ENCODE peak calls at places on chromosomes 3 and 15, in six cellular contexts. One of them, this sample, is unnamed.

GRCh38 chr3:130384547-130384946 is 39.1 kb downstream of the COL6A5 start:
- DNase-seq in transverse colon: no peak
- DNase-seq in sigmoid colon: no peak
- DNase-seq in breast epithelium: no peak
- DNase-seq in stomach: no peak
- DNase-seq in spleen: no peak
- DNase-seq in this sample: no peak

GRCh38 chr15:90868261-90868689 is at the start of gene FURIN:
- DNase-seq in transverse colon: peak
- DNase-seq in sigmoid colon: no peak
- DNase-seq in breast epithelium: no peak
- DNase-seq in stomach: no peak
- DNase-seq in spleen: no peak
- DNase-seq in this sample: no peak

GRCh38 chr3:66452247-66453040 is 48.4 kb downstream of the LRIG1 start:
- DNase-seq in transverse colon: no peak
- DNase-seq in sigmoid colon: no peak
- DNase-seq in breast epithelium: no peak
- DNase-seq in stomach: no peak
- DNase-seq in spleen: no peak
- DNase-seq in this sample: no peak

GRCh38 chr15:85129881-85130280 is 148.2 kb downstream of the PDE8A start:
- DNase-seq in transverse colon: no peak
- DNase-seq in sigmoid colon: no peak
- DNase-seq in breast epithelium: no peak
- DNase-seq in stomach: no peak
- DNase-seq in spleen: no peak
- DNase-seq in this sample: no peak

GRCh38 chr15:58877999-58878825 is 55.3 kb downstream of the SLTM start:
- DNase-seq in transverse colon: no peak
- DNase-seq in sigmoid colon: no peak
- DNase-seq in breast epithelium: no peak
- DNase-seq in stomach: no peak
- DNase-seq in spleen: no peak
- DNase-seq in this sample: no peak

GRCh38 chr3:69116897-69117296 is 5.5 kb downstream of the LMOD3 start:
- DNase-seq in transverse colon: no peak
- DNase-seq in sigmoid colon: no peak
- DNase-seq in breast epithelium: no peak
- DNase-seq in stomach: peak
- DNase-seq in spleen: no peak
- DNase-seq in this sample: no peak

GRCh38 chr15:98943609-98944111 is 63.9 kb downstream of the PGPEP1L start:
- DNase-seq in transverse colon: peak
- DNase-seq in sigmoid colon: no peak
- DNase-seq in breast epithelium: no peak
- DNase-seq in stomach: no peak
- DNase-seq in spleen: peak
- DNase-seq in this sample: no peak

GRCh38 chr3:58386966-58387365 is 46.7 kb downstream of the PDHB start:
- DNase-seq in transverse colon: peak
- DNase-seq in sigmoid colon: no peak
- DNase-seq in breast epithelium: no peak
- DNase-seq in stomach: peak
- DNase-seq in spleen: no peak
- DNase-seq in this sample: peak

GRCh38 chr15:57915827-57916531 is 149.5 kb downstream of the ALDH1A2 start:
- DNase-seq in transverse colon: no peak
- DNase-seq in sigmoid colon: no peak
- DNase-seq in breast epithelium: no peak
- DNase-seq in stomach: no peak
- DNase-seq in spleen: no peak
- DNase-seq in this sample: no peak

GRCh38 chr3:177337548-177338331 is 140.5 kb upstream of the TBL1XR1 start:
- DNase-seq in transverse colon: no peak
- DNase-seq in sigmoid colon: no peak
- DNase-seq in breast epithelium: no peak
- DNase-seq in stomach: no peak
- DNase-seq in spleen: no peak
- DNase-seq in this sample: no peak

GRCh38 chr3:99607151-99607550 is 31.2 kb upstream of the COL8A1 start:
- DNase-seq in transverse colon: no peak
- DNase-seq in sigmoid colon: no peak
- DNase-seq in breast epithelium: no peak
- DNase-seq in stomach: no peak
- DNase-seq in spleen: no peak
- DNase-seq in this sample: no peak

GRCh38 chr3:105387122-105387751 is 20.5 kb downstream of the ALCAM start:
- DNase-seq in transverse colon: no peak
- DNase-seq in sigmoid colon: no peak
- DNase-seq in breast epithelium: no peak
- DNase-seq in stomach: no peak
- DNase-seq in spleen: no peak
- DNase-seq in this sample: no peak

GRCh38 chr15:67803996-67804843 is 21.1 kb upstream of the SKOR1 start:
- DNase-seq in transverse colon: no peak
- DNase-seq in sigmoid colon: no peak
- DNase-seq in breast epithelium: no peak
- DNase-seq in stomach: no peak
- DNase-seq in spleen: peak
- DNase-seq in this sample: peak

GRCh38 chr3:101182734-101183133 is 137.6 kb downstream of the IMPG2 start:
- DNase-seq in transverse colon: no peak
- DNase-seq in sigmoid colon: no peak
- DNase-seq in breast epithelium: no peak
- DNase-seq in stomach: no peak
- DNase-seq in spleen: no peak
- DNase-seq in this sample: no peak

GRCh38 chr3:97863025-97863424 is 41.2 kb downstream of the CRYBG3 start:
- DNase-seq in transverse colon: no peak
- DNase-seq in sigmoid colon: no peak
- DNase-seq in breast epithelium: no peak
- DNase-seq in stomach: no peak
- DNase-seq in spleen: no peak
- DNase-seq in this sample: no peak

GRCh38 chr15:72319985-72320671 is at the start of gene CELF6:
- DNase-seq in transverse colon: peak
- DNase-seq in sigmoid colon: peak
- DNase-seq in breast epithelium: peak
- DNase-seq in stomach: peak
- DNase-seq in spleen: peak
- DNase-seq in this sample: peak

GRCh38 chr15:82882250-82882928 is 70.1 kb downstream of the HOMER2 start:
- DNase-seq in transverse colon: no peak
- DNase-seq in sigmoid colon: no peak
- DNase-seq in breast epithelium: no peak
- DNase-seq in stomach: no peak
- DNase-seq in spleen: no peak
- DNase-seq in this sample: no peak

GRCh38 chr15:74129411-74130088 is 836 bp upstream of the ISLR2 start:
- DNase-seq in transverse colon: no peak
- DNase-seq in sigmoid colon: no peak
- DNase-seq in breast epithelium: no peak
- DNase-seq in stomach: no peak
- DNase-seq in spleen: peak
- DNase-seq in this sample: peak

GRCh38 chr3:197595470-197596185 is 39.9 kb upstream of the BDH1 start:
- DNase-seq in transverse colon: no peak
- DNase-seq in sigmoid colon: no peak
- DNase-seq in breast epithelium: no peak
- DNase-seq in stomach: no peak
- DNase-seq in spleen: no peak
- DNase-seq in this sample: no peak

GRCh38 chr3:197597335-197597734 is 41.6 kb upstream of the BDH1 start:
- DNase-seq in transverse colon: no peak
- DNase-seq in sigmoid colon: no peak
- DNase-seq in breast epithelium: no peak
- DNase-seq in stomach: no peak
- DNase-seq in spleen: no peak
- DNase-seq in this sample: no peak

GRCh38 chr3:197600796-197601565 is 45.2 kb upstream of the BDH1 start:
- DNase-seq in transverse colon: no peak
- DNase-seq in sigmoid colon: no peak
- DNase-seq in breast epithelium: no peak
- DNase-seq in stomach: no peak
- DNase-seq in spleen: no peak
- DNase-seq in this sample: no peak

GRCh38 chr3:197598404-197598980 is 42.7 kb upstream of the BDH1 start:
- DNase-seq in transverse colon: no peak
- DNase-seq in sigmoid colon: no peak
- DNase-seq in breast epithelium: no peak
- DNase-seq in stomach: no peak
- DNase-seq in spleen: no peak
- DNase-seq in this sample: no peak

GRCh38 chr3:197599089-197599765 is 43.5 kb upstream of the BDH1 start:
- DNase-seq in transverse colon: peak
- DNase-seq in sigmoid colon: peak
- DNase-seq in breast epithelium: peak
- DNase-seq in stomach: peak
- DNase-seq in spleen: peak
- DNase-seq in this sample: peak
- H3K4me3 ChIP-seq in transverse colon: no peak
- H3K4me3 ChIP-seq in sigmoid colon: no peak
- H3K4me3 ChIP-seq in breast epithelium: peak
- H3K4me3 ChIP-seq in stomach: no peak
- H3K4me3 ChIP-seq in spleen: no peak
- H3K4me3 ChIP-seq in this sample: peak

GRCh38 chr3:149647285-149647684 is 10.5 kb downstream of the WWTR1 start:
- DNase-seq in transverse colon: no peak
- DNase-seq in sigmoid colon: no peak
- DNase-seq in breast epithelium: no peak
- DNase-seq in stomach: no peak
- DNase-seq in spleen: no peak
- DNase-seq in this sample: no peak
- TF ChIP-seq POLR2AphosphoS5 in transverse colon: no peak
- TF ChIP-seq POLR2AphosphoS5 in sigmoid colon: no peak
- TF ChIP-seq POLR2AphosphoS5 in breast epithelium: no peak
- TF ChIP-seq POLR2AphosphoS5 in stomach: no peak
- TF ChIP-seq POLR2AphosphoS5 in spleen: no peak
- TF ChIP-seq POLR2AphosphoS5 in this sample: no peak

DNA sequence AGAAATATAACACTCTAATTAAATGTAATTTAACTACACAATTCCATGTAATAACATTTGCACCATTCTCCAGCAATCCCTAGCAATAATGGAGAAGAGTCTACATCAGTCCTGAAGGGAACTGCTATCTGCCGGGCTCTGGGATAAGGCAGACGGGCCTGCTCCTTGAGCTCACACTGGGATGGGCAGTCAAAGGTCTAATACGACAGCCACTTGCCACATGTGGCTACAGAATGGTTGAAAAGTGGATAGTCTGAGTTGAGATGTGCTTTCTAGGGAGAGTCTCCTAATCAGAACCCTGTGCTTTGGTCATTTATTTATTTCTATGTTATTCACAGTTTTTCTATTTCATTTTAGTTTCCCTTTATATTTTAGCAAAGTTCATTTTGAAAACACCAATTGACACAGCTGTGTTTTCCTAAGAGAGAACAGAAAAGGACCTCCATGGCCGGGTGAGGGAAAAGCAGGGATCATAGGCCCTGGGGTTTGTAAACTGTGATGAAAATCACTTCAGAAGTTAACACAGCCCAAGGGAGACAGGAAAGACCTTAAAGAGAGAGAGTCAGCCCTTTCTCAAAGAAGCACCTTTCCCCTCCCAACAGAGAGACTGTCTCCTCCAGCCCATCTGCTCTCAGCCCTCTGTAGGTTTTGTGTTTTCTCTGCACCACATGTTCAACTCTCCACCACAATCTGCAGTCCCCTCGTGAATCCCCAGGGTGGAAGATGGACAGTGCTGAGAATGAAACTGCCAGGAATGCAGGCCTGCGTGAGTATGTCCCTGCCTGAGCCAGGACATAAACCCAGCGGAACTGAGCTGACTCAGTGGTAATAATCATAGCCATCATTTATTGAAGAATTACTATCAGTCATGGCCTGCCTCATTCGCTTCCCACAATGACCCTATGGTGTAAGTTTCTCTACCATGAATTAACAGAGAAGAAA is 11.6 kb downstream of the FSIP1 start:
- DNase-seq in transverse colon: no peak
- DNase-seq in sigmoid colon: peak
- DNase-seq in breast epithelium: no peak
- DNase-seq in stomach: no peak
- DNase-seq in spleen: no peak
- DNase-seq in this sample: no peak
- H3K4me3 ChIP-seq in transverse colon: peak
- H3K4me3 ChIP-seq in sigmoid colon: peak
- H3K4me3 ChIP-seq in breast epithelium: no peak
- H3K4me3 ChIP-seq in stomach: no peak
- H3K4me3 ChIP-seq in spleen: no peak
- H3K4me3 ChIP-seq in this sample: no peak

GRCh38 chr3:197906850-197907187 is 43.2 kb upstream of the RPL35A start:
- DNase-seq in transverse colon: no peak
- DNase-seq in sigmoid colon: no peak
- DNase-seq in breast epithelium: no peak
- DNase-seq in stomach: no peak
- DNase-seq in spleen: no peak
- DNase-seq in this sample: no peak

GRCh38 chr3:197907196-197907595 is 42.8 kb upstream of the RPL35A start:
- DNase-seq in transverse colon: no peak
- DNase-seq in sigmoid colon: no peak
- DNase-seq in breast epithelium: no peak
- DNase-seq in stomach: no peak
- DNase-seq in spleen: no peak
- DNase-seq in this sample: no peak

GRCh38 chr3:197908957-197909701 is 40.9 kb upstream of the RPL35A start:
- DNase-seq in transverse colon: no peak
- DNase-seq in sigmoid colon: no peak
- DNase-seq in breast epithelium: no peak
- DNase-seq in stomach: no peak
- DNase-seq in spleen: no peak
- DNase-seq in this sample: no peak

GRCh38 chr3:197901626-197902025 is 48.4 kb upstream of the RPL35A start:
- DNase-seq in transverse colon: no peak
- DNase-seq in sigmoid colon: no peak
- DNase-seq in breast epithelium: no peak
- DNase-seq in stomach: no peak
- DNase-seq in spleen: no peak
- DNase-seq in this sample: no peak

DNA sequence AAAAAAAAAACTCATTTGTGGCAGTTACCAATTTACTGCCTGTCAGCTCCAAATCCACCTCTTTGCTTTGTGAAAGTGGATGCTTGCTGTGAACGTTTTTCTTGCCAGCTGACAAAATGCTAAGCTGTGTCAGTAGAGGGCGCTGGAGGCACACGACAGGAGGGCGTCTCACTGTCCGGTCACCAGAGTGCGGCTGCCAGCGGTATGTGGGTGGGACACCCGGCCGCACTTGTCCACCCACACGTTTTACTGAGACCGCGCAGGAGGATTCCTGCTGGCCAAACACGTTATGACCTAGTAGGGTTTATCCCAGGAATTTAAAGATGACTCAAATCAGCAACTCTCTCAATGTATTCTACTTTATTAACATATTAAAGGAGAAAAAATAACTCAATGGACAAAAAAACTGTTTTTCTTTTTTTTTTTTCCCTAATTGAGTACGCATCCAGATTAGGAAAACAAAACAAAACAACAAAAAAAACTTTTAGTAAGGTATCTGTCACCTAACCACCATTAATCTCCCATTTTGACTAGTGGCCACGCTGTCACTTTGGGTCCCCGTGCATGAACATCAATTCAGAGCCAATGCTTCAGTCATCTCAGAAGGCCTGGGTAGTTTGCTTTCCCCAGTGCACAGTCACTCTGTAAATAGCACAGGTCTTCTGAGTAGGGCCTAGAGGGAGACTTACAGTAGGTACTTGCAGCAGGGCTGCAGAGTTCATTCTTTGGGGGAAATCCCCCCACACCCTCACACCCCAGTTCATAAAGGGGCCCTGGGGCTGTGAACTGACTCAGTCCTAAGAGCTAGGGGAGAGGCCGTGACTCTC is 43.8 kb upstream of the RPL35A start:
- DNase-seq in transverse colon: peak
- DNase-seq in sigmoid colon: peak
- DNase-seq in breast epithelium: peak
- DNase-seq in stomach: peak
- DNase-seq in spleen: peak
- DNase-seq in this sample: peak
- TF ChIP-seq POLR2AphosphoS5 in transverse colon: peak
- TF ChIP-seq POLR2AphosphoS5 in sigmoid colon: no peak
- TF ChIP-seq POLR2AphosphoS5 in breast epithelium: peak
- TF ChIP-seq POLR2AphosphoS5 in stomach: peak
- TF ChIP-seq POLR2AphosphoS5 in spleen: peak
- TF ChIP-seq POLR2AphosphoS5 in this sample: no peak